ENCODE peak calls at places on chromosomes 5 and 9, in six cellular contexts. I, C, X, N, H and J are unnamed samples.
A peak's percentile ranks its signal among the peaks of the same experiment; 100 is the strongest.

GRCh38 chr9:26725573-26725972 is 167.0 kb downstream of the CAAP1 start:
- DNase-seq in I (no peak), C (no peak), X (no peak), N (no peak), H (no peak), J (no peak)

GRCh38 chr5:73030531-73030930 is 74.7 kb downstream of the FCHO2 start:
- DNase-seq in I (no peak), C (peak; percentile 30), X (no peak), N (no peak), H (no peak), J (no peak)

GRCh38 chr9:134559013-134559412 is 82.6 kb upstream of the COL5A1 start:
- DNase-seq in I (no peak), C (no peak), X (peak; percentile 14), N (no peak), H (no peak), J (no peak)

GRCh38 chr9:110440161-110440560 is 102.5 kb upstream of the TXNDC8 start:
- DNase-seq in I (peak; percentile 96), C (no peak), X (no peak), N (peak; percentile 90), H (no peak), J (no peak)

GRCh38 chr9:114258866-114259799 is 63.8 kb upstream of the ORM1 start:
- DNase-seq in I (no peak), C (no peak), X (no peak), N (no peak), H (no peak), J (no peak)

GRCh38 chr5:40356248-40356647 is 323.5 kb upstream of the PTGER4 start:
- DNase-seq in I (no peak), C (no peak), X (no peak), N (no peak), H (no peak), J (no peak)

GRCh38 chr9:87263291-87263690 is 234.4 kb upstream of the DAPK1 start:
- DNase-seq in I (no peak), C (peak; percentile 85), X (peak; percentile 92), N (no peak), H (peak; percentile 92), J (peak; percentile 8)

GRCh38 chr9:85536076-85536475 is 205.7 kb downstream of the AGTPBP1 start:
- DNase-seq in I (peak; percentile 60), C (peak; percentile 72), X (no peak), N (peak; percentile 46), H (no peak), J (no peak)

GRCh38 chr9:129319938-129320481 is 141.9 kb upstream of the IER5L start:
- DNase-seq in I (no peak), C (no peak), X (peak; percentile 28), N (no peak), H (no peak), J (no peak)
- H2AK5ac ChIP-seq in I (peak overlapping the region; percentile 91), C (peak overlapping the region; percentile 69), X (no peak overlapping the region), N (peak overlapping the region; percentile 58), H (no peak overlapping the region), J (peak overlapping the region; percentile 90)

DNA sequence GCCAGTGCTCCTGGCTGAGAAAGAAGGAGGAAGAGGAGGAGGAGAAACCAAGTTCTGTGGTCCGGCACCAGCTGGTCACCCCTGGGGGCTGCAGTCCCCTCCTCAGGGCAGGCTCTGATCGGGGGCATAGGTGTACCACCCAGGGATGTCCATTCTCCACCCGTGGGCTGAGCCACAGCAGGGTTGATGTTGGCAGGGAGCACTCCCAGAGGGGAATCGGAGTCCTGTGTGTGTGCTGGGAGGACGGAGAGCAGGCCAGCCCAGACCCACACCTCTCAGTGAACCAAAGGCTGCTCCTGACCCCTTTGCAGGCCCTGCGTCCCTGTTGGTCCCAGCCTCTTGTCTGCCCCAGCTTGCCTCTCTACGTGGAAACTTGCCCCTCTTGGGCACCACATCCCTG is 4.6 kb upstream of the ADAMTSL2 start:
- DNase-seq in I (no peak), C (no peak), X (no peak), N (no peak), H (no peak), J (no peak)
- H2AK5ac ChIP-seq in I (no peak overlapping the region), C (peak overlapping the region; percentile 39), X (no peak overlapping the region), N (no peak overlapping the region), H (no peak overlapping the region), J (peak overlapping the region; percentile 93)

GRCh38 chr5:159762921-159763320 is 153.4 kb upstream of the ADRA1B start:
- DNase-seq in I (no peak), C (no peak), X (no peak), N (no peak), H (no peak), J (no peak)

GRCh38 chr5:159764283-159764927 is 151.9 kb upstream of the ADRA1B start:
- DNase-seq in I (peak; percentile 94), C (peak; percentile 77), X (no peak), N (peak; percentile 79), H (no peak), J (no peak)

GRCh38 chr5:159763564-159763963 is 152.7 kb upstream of the ADRA1B start:
- DNase-seq in I (no peak), C (no peak), X (no peak), N (no peak), H (no peak), J (no peak)

GRCh38 chr5:159765760-159766517 is 150.3 kb upstream of the ADRA1B start:
- DNase-seq in I (peak; percentile 23), C (no peak), X (no peak), N (no peak), H (no peak), J (no peak)

GRCh38 chr5:159765034-159765433 is 151.2 kb upstream of the ADRA1B start:
- DNase-seq in I (peak; percentile 25), C (no peak), X (no peak), N (no peak), H (no peak), J (no peak)
- H2AK5ac ChIP-seq in I (peak overlapping the region; percentile 84), C (no peak overlapping the region), X (no peak overlapping the region), N (peak overlapping the region; percentile 94), H (no peak overlapping the region), J (no peak overlapping the region)

GRCh38 chr5:136028782-136029742 is at the start of gene TGFBI:
- DNase-seq in I (peak; percentile 67), C (peak; percentile 79), X (peak; percentile 73), N (peak; percentile 73), H (peak; percentile 79), J (peak; percentile 63)

GRCh38 chr5:136027316-136027715 is 1.5 kb upstream of the TGFBI start:
- DNase-seq in I (no peak), C (no peak), X (no peak), N (no peak), H (no peak), J (no peak)

GRCh38 chr5:136030252-136030651 is 1.5 kb downstream of the TGFBI start:
- DNase-seq in I (no peak), C (no peak), X (no peak), N (no peak), H (no peak), J (no peak)

GRCh38 chr5:136026636-136027035 is 2.2 kb upstream of the TGFBI start:
- DNase-seq in I (no peak), C (no peak), X (peak; percentile 10), N (no peak), H (no peak), J (no peak)

DNA sequence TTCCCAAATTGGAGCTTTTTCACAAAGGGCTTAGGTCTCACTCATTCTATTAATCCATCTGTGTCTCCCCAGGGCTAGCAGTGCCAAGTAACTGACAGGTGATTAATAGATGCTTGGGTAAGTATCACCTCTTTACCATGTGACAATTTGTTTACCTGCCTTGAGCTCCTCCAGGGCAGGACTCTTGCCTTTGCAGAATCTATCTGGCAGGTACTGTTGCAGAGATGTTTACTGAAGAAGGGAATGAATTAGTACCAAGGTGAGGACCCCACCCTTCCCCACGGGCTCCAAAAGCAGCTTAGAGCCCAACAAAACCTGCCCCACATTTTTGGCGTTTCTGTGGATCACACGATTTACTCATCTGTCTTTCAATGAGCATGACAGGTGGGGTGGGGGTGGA is 698 bp upstream of the TGFBI start:
- DNase-seq in I (no peak), C (no peak), X (no peak), N (no peak), H (no peak), J (no peak)
- H2AK5ac ChIP-seq in I (peak overlapping the region; percentile 73), C (no peak overlapping the region), X (no peak overlapping the region), N (no peak overlapping the region), H (no peak overlapping the region), J (no peak overlapping the region)

GRCh38 chr9:89667730-89668129 is 62.9 kb downstream of the GADD45G start:
- DNase-seq in I (no peak), C (peak; percentile 53), X (no peak), N (no peak), H (no peak), J (no peak)
- H2AK5ac ChIP-seq in I (no peak overlapping the region), C (no peak overlapping the region), X (no peak overlapping the region), N (no peak overlapping the region), H (no peak overlapping the region), J (no peak overlapping the region)

DNA sequence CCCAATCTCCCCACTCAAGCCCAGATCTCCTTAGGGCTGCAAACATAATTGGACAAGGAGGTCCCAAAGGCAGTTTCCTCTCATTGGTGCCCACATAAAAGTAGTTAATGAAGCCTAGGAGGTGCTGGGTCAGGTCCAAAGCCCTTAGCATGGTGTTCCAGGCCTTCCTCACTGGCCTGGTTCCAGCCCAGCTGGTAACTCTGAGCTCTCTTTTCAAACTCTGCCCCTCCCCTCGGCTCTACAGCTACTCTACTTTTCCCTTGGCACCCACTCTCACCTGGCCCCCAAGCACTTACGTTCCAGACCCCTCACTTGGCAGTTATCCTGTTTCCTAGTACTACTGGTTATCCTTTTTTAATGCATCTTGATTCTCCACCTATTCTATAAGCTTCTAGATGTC is 9.9 kb downstream of the SEPTIN8 start:
- DNase-seq in I (no peak), C (no peak), X (no peak), N (no peak), H (no peak), J (no peak)
- H2AK5ac ChIP-seq in I (peak overlapping the region; percentile 28), C (no peak overlapping the region), X (no peak overlapping the region), N (peak overlapping the region; percentile 13), H (no peak overlapping the region), J (no peak overlapping the region)